ENCODE peak calls at places on chromosomes 16 and 17, in six cellular contexts. I is IMR-90, M is H1, D is mesendoderm, V is H9, Z is mesenchymal stem cell. O is an unnamed sample.

GRCh38 chr16:64445649-64446048 is 676.2 kb downstream of the CDH11 start:
- DNase-seq in Z (no peak), V (no peak), D (peak; percentile 88), I (peak; percentile 11), M (no peak), O (no peak)

GRCh38 chr16:55364811-55365210 is 40.8 kb downstream of the IRX6 start:
- DNase-seq in I (no peak), M (no peak), Z (no peak), D (no peak), V (no peak), O (no peak)

GRCh38 chr16:15765880-15766279 is 90.9 kb downstream of the MYH11 start:
- DNase-seq in I (peak; percentile 39), M (peak; percentile 50), V (peak; percentile 46), Z (peak; percentile 55), D (peak; percentile 79), O (peak; percentile 38)

GRCh38 chr17:44558349-44559287 is 1.3 kb downstream of the FZD2 start:
- DNase-seq in Z (peak; percentile 52), D (peak; percentile 49), M (no peak), I (peak; percentile 60), V (peak; percentile 64), O (no peak)

GRCh38 chr17:37516131-37516561 is 26.5 kb downstream of the DUSP14 start:
- DNase-seq in D (peak; percentile 82), M (no peak), V (no peak), I (peak; percentile 50), Z (peak; percentile 30), O (no peak)

GRCh38 chr17:50935201-50936124 is 69.3 kb upstream of the TOB1 start:
- DNase-seq in Z (no peak), D (no peak), I (no peak), M (no peak), V (no peak), O (no peak)

GRCh38 chr17:48818361-48818841 is 1.4 kb upstream of the TTLL6 start:
- DNase-seq in Z (no peak), M (peak; percentile 78), I (no peak), D (peak; percentile 24), V (peak; percentile 90), O (no peak)

GRCh38 chr17:74773871-74774286 is 2.3 kb downstream of the NAT9 start:
- DNase-seq in V (no peak), Z (peak; percentile 68), M (no peak), D (no peak), I (peak; percentile 55), O (no peak)

GRCh38 chr17:29665480-29665807 is 42.7 kb upstream of the CORO6 start:
- DNase-seq in V (no peak), I (no peak), Z (no peak), D (no peak), M (no peak), O (no peak)

GRCh38 chr16:28503470-28504259 is 3.0 kb downstream of the IL27 start:
- DNase-seq in M (no peak), Z (no peak), V (no peak), I (no peak), D (no peak), O (no peak)

GRCh38 chr16:48232459-48233040 is 11.6 kb upstream of the LONP2 start:
- DNase-seq in I (peak; percentile 38), Z (no peak), V (no peak), M (no peak), D (no peak), O (no peak)

GRCh38 chr16:85475233-85475632 is 137.9 kb upstream of the GSE1 start:
- DNase-seq in D (no peak), Z (no peak), I (no peak), V (no peak), M (no peak), O (no peak)

GRCh38 chr17:55348749-55349354 is 72.8 kb downstream of the MMD start:
- DNase-seq in D (peak; percentile 50), V (peak; percentile 58), Z (peak; percentile 56), M (peak; percentile 57), I (peak; percentile 43), O (peak; percentile 33)

GRCh38 chr16:88533945-88534641 is 36.1 kb upstream of the ZC3H18 start:
- DNase-seq in D (peak; percentile 71), M (peak; percentile 87), Z (peak; percentile 43), I (peak; percentile 45), V (peak; percentile 81), O (peak; percentile 75)

GRCh38 chr16:67101301-67101675 is 8.5 kb upstream of the PHAF1 start:
- DNase-seq in V (no peak), Z (peak; percentile 42), D (no peak), M (no peak), I (peak; percentile 35), O (no peak)

GRCh38 chr16:7378024-7378695 is 45.5 kb downstream of the RBFOX1 start:
- DNase-seq in D (no peak), Z (no peak), V (no peak), M (no peak), I (no peak), O (no peak)

GRCh38 chr17:74303300-74303699 is 22.7 kb upstream of the KIF19 start:
- DNase-seq in Z (no peak), M (no peak), I (no peak), V (no peak), D (no peak), O (no peak)

GRCh38 chr16:24748242-24748641 is 18.8 kb downstream of the TNRC6A start:
- DNase-seq in V (no peak), M (no peak), D (no peak), I (peak; percentile 97), Z (peak; percentile 91), O (no peak)

GRCh38 chr16:52863000-52863399 is 189.7 kb downstream of the CHD9NB start:
- DNase-seq in I (no peak), Z (no peak), V (no peak), M (no peak), D (no peak), O (no peak)

GRCh38 chr17:4073983-4074830 is 68.6 kb downstream of the ZZEF1 start:
- DNase-seq in Z (peak; percentile 8), V (no peak), I (no peak), M (no peak), D (no peak), O (no peak)

GRCh38 chr16:19518423-19518822 is 3.5 kb downstream of the GDE1 start:
- DNase-seq in V (no peak), D (no peak), Z (no peak), M (no peak), I (no peak), O (no peak)

GRCh38 chr17:14552311-14552710 is 251.4 kb downstream of the HS3ST3B1 start:
- DNase-seq in M (no peak), I (no peak), V (no peak), Z (no peak), D (no peak), O (no peak)

GRCh38 chr17:28230011-28230410 is 89.0 kb upstream of the TMEM97 start:
- DNase-seq in Z (no peak), M (no peak), D (peak; percentile 62), I (no peak), V (no peak), O (no peak)

GRCh38 chr16:2586241-2586640 is 48.4 kb downstream of the PDPK1 start:
- DNase-seq in V (peak; percentile 38), D (peak; percentile 10), Z (no peak), M (peak; percentile 71), I (no peak), O (no peak)

GRCh38 chr16:2587891-2588565 is 50.2 kb downstream of the PDPK1 start:
- DNase-seq in V (no peak), Z (no peak), M (no peak), I (no peak), D (no peak), O (no peak)

GRCh38 chr16:2586901-2587480 is 49.2 kb downstream of the PDPK1 start:
- DNase-seq in M (no peak), D (no peak), Z (no peak), I (no peak), V (peak; percentile 23), O (no peak)

GRCh38 chr16:2584742-2585650 is 47.2 kb downstream of the PDPK1 start:
- DNase-seq in V (no peak), M (no peak), D (no peak), I (peak; percentile 16), Z (no peak), O (no peak)

DNA sequence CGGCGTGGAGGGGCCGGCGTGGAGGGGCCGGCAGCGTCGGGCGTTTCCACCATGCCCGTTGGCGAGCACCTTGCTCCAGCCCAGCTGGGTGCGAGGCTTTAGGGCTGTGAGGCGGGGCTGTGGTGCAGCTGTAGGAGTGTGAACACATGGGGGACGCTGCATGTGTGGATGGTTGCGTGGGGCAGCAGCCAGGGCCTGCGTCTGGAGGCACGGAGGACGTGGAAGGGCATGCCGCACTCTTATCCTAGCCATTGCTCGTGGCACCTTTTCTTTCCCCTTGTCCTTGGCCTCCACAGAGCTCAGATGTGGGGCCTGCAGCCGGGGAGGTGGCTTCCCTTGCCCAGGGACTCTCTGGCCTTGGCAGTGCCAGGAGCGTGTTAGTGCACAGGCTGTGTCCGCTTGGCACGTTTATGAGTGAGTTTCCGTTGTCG is 47.8 kb downstream of the PDPK1 start:
- DNase-seq in M (no peak), V (peak; percentile 20), I (no peak), D (no peak), Z (no peak), O (no peak)
- H2BK15ac ChIP-seq in M (no peak overlapping the region), V (no peak overlapping the region), I (no peak overlapping the region), D (no peak overlapping the region), Z (no peak overlapping the region), O (no peak overlapping the region)

DNA sequence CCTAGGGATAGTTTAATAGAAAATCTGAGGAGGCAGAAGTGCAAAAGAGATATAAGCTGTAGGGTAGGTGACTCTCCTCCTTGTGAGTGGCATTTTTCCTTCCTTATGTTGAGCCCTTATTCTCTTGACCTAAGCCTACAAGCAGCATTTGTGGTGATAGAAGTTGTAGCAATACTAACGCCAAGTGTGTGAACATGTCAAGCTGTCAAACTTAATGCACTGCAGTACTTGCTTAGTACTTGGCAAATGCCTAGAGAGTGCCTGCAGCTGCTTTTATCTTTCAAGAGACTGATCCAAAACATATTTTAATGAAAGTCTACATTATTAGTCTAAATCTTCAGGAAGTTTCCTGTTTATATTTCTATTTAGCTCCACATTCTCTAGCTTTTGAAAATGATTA is 83.2 kb downstream of the CNTNAP4 start:
- DNase-seq in V (no peak), I (no peak), M (no peak), D (no peak), Z (no peak), O (no peak)
- H2BK15ac ChIP-seq in V (no peak overlapping the region), I (no peak overlapping the region), M (no peak overlapping the region), D (no peak overlapping the region), Z (no peak overlapping the region), O (no peak overlapping the region)

DNA sequence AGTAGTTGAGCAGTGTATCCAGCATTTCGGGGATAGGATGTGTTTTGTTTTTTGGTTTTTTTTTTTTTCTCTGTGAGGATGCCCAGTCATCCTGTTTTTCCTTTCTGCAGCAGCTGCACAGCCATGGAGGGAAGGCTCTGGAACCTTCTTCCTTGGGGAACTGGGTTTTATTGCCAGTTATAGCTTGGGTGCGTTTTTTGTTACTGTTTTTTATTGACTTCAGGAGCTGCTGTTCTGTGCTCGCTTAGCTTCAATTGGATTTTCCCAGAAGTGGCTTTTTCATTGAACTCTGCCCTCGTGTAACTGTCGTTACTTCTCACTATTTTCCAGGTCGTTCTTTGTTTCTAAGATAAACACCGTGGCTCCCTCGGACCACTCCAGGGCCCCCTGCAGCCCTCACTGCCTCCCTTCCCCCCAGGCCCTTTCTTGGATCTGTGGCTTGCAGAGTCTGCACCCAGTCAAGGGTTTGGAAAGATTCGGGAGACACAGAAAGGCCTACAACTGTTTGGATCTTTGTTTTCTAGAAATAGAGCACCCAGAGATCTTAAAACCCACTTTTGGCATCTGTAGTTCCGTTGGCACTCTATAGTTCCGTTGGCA is 119.7 kb upstream of the CACNG5 start:
- DNase-seq in I (no peak), Z (no peak), V (peak; percentile 28), M (no peak), D (no peak), O (no peak)
- H2BK15ac ChIP-seq in I (no peak overlapping the region), Z (no peak overlapping the region), V (no peak overlapping the region), M (no peak overlapping the region), D (no peak overlapping the region), O (no peak overlapping the region)

GRCh38 chr17:59310263-59310920 is 21.1 kb upstream of the YPEL2 start:
- DNase-seq in V (no peak), I (no peak), M (no peak), D (no peak), Z (no peak), O (no peak)
- H2BK15ac ChIP-seq in V (no peak overlapping the region), I (no peak overlapping the region), M (no peak overlapping the region), D (no peak overlapping the region), Z (no peak overlapping the region), O (no peak overlapping the region)

O was measured in neuronal stem cell.